ENCODE peak calls at places on chromosomes 12 and 14, in eight cellular contexts. D is NCI-H1436; J is GM13977; N is activated T-cell treated with anti-CD3 and anti-CD28 coated beads, Interleukin-2, amount 50 U/mL, for 48 hours; B is posterior vena cava; F is ACHN; A is stimulated activated CD4-positive, alpha-beta T cell treated with anti-CD3 and anti-CD28 coated beads, TNF-alpha, amount 100 ng/mL, for 48 hours; V is NAMALWA. Z is an unnamed sample.

GRCh38 chr14:100085451-100085850 is 20.2 kb downstream of the EVL start:
- DNase-seq in D (no peak), J (no peak), N (no peak), B (no peak), F (no peak), A (no peak), V (no peak), Z (no peak)

GRCh38 chr12:11875414-11875935 is 195.3 kb upstream of the BCL2L14 start:
- DNase-seq in D (no peak), J (peak), N (peak), B (no peak), F (no peak), A (no peak), V (no peak), Z (no peak)

GRCh38 chr12:116459921-116460666 is 99.1 kb upstream of the MAP1LC3B2 start:
- DNase-seq in D (no peak), J (no peak), N (no peak), B (peak), F (no peak), A (no peak), V (no peak), Z (no peak)

GRCh38 chr14:50763386-50764007 is 67.5 kb downstream of the NIN start:
- DNase-seq in D (no peak), J (no peak), N (no peak), B (no peak), F (no peak), A (no peak), V (no peak), Z (peak)

GRCh38 chr12:53378705-53379388 is 1.1 kb upstream of the SP1 start:
- DNase-seq in D (no peak), J (no peak), N (peak), B (no peak), F (peak), A (no peak), V (no peak), Z (no peak)

GRCh38 chr12:13114251-13115052 is 11.0 kb upstream of the GSG1 start:
- DNase-seq in D (no peak), J (no peak), N (no peak), B (no peak), F (no peak), A (no peak), V (no peak), Z (no peak)

GRCh38 chr12:103635419-103635818 is 48.3 kb downstream of the STAB2 start:
- DNase-seq in D (no peak), J (no peak), N (no peak), B (no peak), F (no peak), A (no peak), V (no peak), Z (no peak)

GRCh38 chr14:28767851-28768548 is 1.4 kb downstream of the FOXG1 start:
- DNase-seq in D (peak), J (no peak), N (peak), B (no peak), F (no peak), A (no peak), V (no peak), Z (no peak)

GRCh38 chr14:60565211-60565610 is 56.3 kb downstream of the SIX6 start:
- DNase-seq in D (peak), J (no peak), N (no peak), B (no peak), F (peak), A (no peak), V (no peak), Z (no peak)

GRCh38 chr12:115975411-115975810 is 302.1 kb downstream of the MED13L start:
- DNase-seq in D (no peak), J (no peak), N (no peak), B (no peak), F (no peak), A (no peak), V (no peak), Z (no peak)

GRCh38 chr14:89504602-89505320 is 87.7 kb upstream of the FOXN3 start:
- DNase-seq in D (no peak), J (peak), N (peak), B (no peak), F (no peak), A (no peak), V (no peak), Z (peak)

GRCh38 chr14:64705406-64706118 is 1.3 kb downstream of the PLEKHG3 start:
- DNase-seq in D (no peak), J (no peak), N (no peak), B (peak), F (peak), A (no peak), V (no peak), Z (no peak)

GRCh38 chr12:102740157-102741032 is 176.6 kb downstream of the PAH start:
- DNase-seq in D (no peak), J (no peak), N (no peak), B (no peak), F (peak), A (no peak), V (no peak), Z (peak)

GRCh38 chr12:91896725-91897515 is 248.7 kb downstream of the BTG1 start:
- DNase-seq in D (no peak), J (no peak), N (no peak), B (peak), F (no peak), A (no peak), V (no peak), Z (no peak)

GRCh38 chr14:82422186-82422585 is 888.5 kb upstream of the SEL1L start:
- DNase-seq in D (peak), J (no peak), N (no peak), B (no peak), F (no peak), A (no peak), V (no peak), Z (no peak)

GRCh38 chr14:66650491-66650911 is 142.6 kb downstream of the GPHN start:
- DNase-seq in D (no peak), J (no peak), N (no peak), B (no peak), F (no peak), A (no peak), V (no peak), Z (peak)

GRCh38 chr12:106248177-106248848 is 493 bp upstream of the CKAP4 start:
- DNase-seq in D (peak), J (peak), N (no peak), B (peak), F (peak), A (peak), V (peak), Z (peak)

GRCh38 chr14:21090194-21090939 is 8.1 kb downstream of the ZNF219 start:
- DNase-seq in D (no peak), J (no peak), N (peak), B (no peak), F (no peak), A (no peak), V (no peak), Z (no peak)

GRCh38 chr12:109087250-109087649 is 6.0 kb downstream of the ALKBH2 start:
- DNase-seq in D (no peak), J (no peak), N (no peak), B (no peak), F (no peak), A (no peak), V (no peak), Z (no peak)

GRCh38 chr12:524167-524951 is 64.6 kb downstream of the B4GALNT3 start:
- DNase-seq in D (no peak), J (no peak), N (no peak), B (no peak), F (no peak), A (no peak), V (no peak), Z (peak)

GRCh38 chr12:3201741-3202500 is 124.7 kb downstream of the TSPAN9 start:
- DNase-seq in D (no peak), J (no peak), N (no peak), B (no peak), F (no peak), A (no peak), V (no peak), Z (peak)

GRCh38 chr12:70661762-70662161 is 24.5 kb upstream of the PTPRB start:
- DNase-seq in D (no peak), J (peak), N (no peak), B (no peak), F (peak), A (no peak), V (peak), Z (peak)

GRCh38 chr14:60965402-60965801 is 15.5 kb downstream of the TRMT5 start:
- DNase-seq in D (no peak), J (no peak), N (no peak), B (no peak), F (no peak), A (no peak), V (no peak), Z (peak)

GRCh38 chr14:98715054-98715453 is 556.9 kb downstream of the BCL11B start:
- DNase-seq in D (no peak), J (no peak), N (no peak), B (no peak), F (no peak), A (no peak), V (no peak), Z (no peak)

GRCh38 chr14:69695664-69696527 is 71.0 kb upstream of the SRSF5 start:
- DNase-seq in D (no peak), J (no peak), N (no peak), B (peak), F (no peak), A (no peak), V (no peak), Z (peak)

GRCh38 chr12:24488906-24489619 is 459.8 kb downstream of the BCAT1 start:
- DNase-seq in D (no peak), J (no peak), N (no peak), B (no peak), F (no peak), A (no peak), V (no peak), Z (no peak)

GRCh38 chr12:16245199-16245598 is 32.3 kb downstream of the SLC15A5 start:
- DNase-seq in D (no peak), J (no peak), N (no peak), B (no peak), F (no peak), A (no peak), V (no peak), Z (no peak)

GRCh38 chr12:82963961-82964360 is 277.3 kb downstream of the TMTC2 start:
- DNase-seq in D (no peak), J (no peak), N (no peak), B (no peak), F (no peak), A (no peak), V (no peak), Z (no peak)

GRCh38 chr12:68482660-68483059 is 128.0 kb upstream of the RAP1B start:
- DNase-seq in D (no peak), J (peak), N (peak), B (no peak), F (no peak), A (no peak), V (peak), Z (no peak)

GRCh38 chr14:39977198-39977597 is 545.0 kb upstream of the FBXO33 start:
- DNase-seq in D (peak), J (no peak), N (no peak), B (no peak), F (no peak), A (no peak), V (no peak), Z (no peak)

GRCh38 chr12:130916251-130916911 is 37.3 kb upstream of the ADGRD1 start:
- DNase-seq in D (peak), J (peak), N (peak), B (no peak), F (peak), A (no peak), V (peak), Z (no peak)

GRCh38 chr12:34394211-34395055 is 372.1 kb downstream of the ALG10 start:
- DNase-seq in D (no peak), J (peak), N (no peak), B (peak), F (no peak), A (no peak), V (no peak), Z (no peak)

Z was measured in amniotic epithelial cell.